ENCODE peak calls at places on chromosomes 16 and 17, in five cellular contexts. B is right lobe of liver; X is heart left ventricle; S is CD8-positive, alpha-beta memory T cell; H is OCI-LY7. U is an unnamed sample.

GRCh38 chr17:51909971-51910370 is 248.5 kb downstream of the CA10 start:
- DNase-seq in B (no peak), X (no peak), S (no peak), H (no peak), U (no peak)

GRCh38 chr17:41992576-41992975 is 24.7 kb downstream of the DNAJC7 start:
- DNase-seq in B (no peak), X (no peak), S (no peak), H (no peak), U (no peak)

GRCh38 chr17:28926786-28927185 is 23.9 kb upstream of the DHRS13 start:
- DNase-seq in B (no peak), X (no peak), S (no peak), H (no peak), U (no peak)

GRCh38 chr17:48961516-48962233 is 6.7 kb downstream of the GIP start:
- DNase-seq in B (no peak), X (no peak), S (no peak), H (no peak), U (no peak)

GRCh38 chr17:43010667-43011308 is 4.2 kb downstream of the IFI35 start:
- DNase-seq in B (no peak), X (no peak), S (no peak), H (no peak), U (no peak)

GRCh38 chr16:27754788-27755690 is 205.1 kb downstream of the KATNIP start:
- DNase-seq in B (no peak), X (no peak), S (no peak), H (no peak), U (no peak)

GRCh38 chr16:61098505-61098904 is 937.7 kb downstream of the CDH8 start:
- DNase-seq in B (no peak), X (no peak), S (no peak), H (no peak), U (no peak)

GRCh38 chr17:46976626-46977270 is 2.3 kb downstream of the RPRML start:
- DNase-seq in B (no peak), X (no peak), S (no peak), H (no peak), U (no peak)

GRCh38 chr17:15782809-15783208 is 50.7 kb downstream of the TBC1D26 start:
- DNase-seq in B (peak), X (peak), S (no peak), H (no peak), U (peak)

GRCh38 chr17:49715717-49716279 is 8.0 kb upstream of the SLC35B1 start:
- DNase-seq in B (no peak), X (no peak), S (peak), H (no peak), U (no peak)

GRCh38 chr17:14672830-14673229 is 371.9 kb downstream of the HS3ST3B1 start:
- DNase-seq in B (no peak), X (no peak), S (no peak), H (no peak), U (no peak)

GRCh38 chr17:58312021-58312630 is 16.5 kb downstream of the TSPOAP1 start:
- DNase-seq in B (no peak), X (no peak), S (no peak), H (no peak), U (no peak)

GRCh38 chr17:57949649-57950048 is 5.6 kb downstream of the CUEDC1 start:
- DNase-seq in B (no peak), X (no peak), S (no peak), H (no peak), U (peak)

GRCh38 chr17:3529817-3530741 is 27.5 kb downstream of the TRPV3 start:
- DNase-seq in B (no peak), X (peak), S (no peak), H (no peak), U (no peak)

GRCh38 chr17:3026856-3027751 is 36.3 kb downstream of the OR1D5 start:
- DNase-seq in B (no peak), X (no peak), S (no peak), H (no peak), U (no peak)

GRCh38 chr17:43536236-43537088 is 9.7 kb downstream of the ETV4 start:
- DNase-seq in B (no peak), X (no peak), S (no peak), H (peak), U (no peak)

GRCh38 chr16:86609115-86609514 is 30.8 kb downstream of the FOXL1 start:
- DNase-seq in B (no peak), X (no peak), S (no peak), H (no peak), U (no peak)

GRCh38 chr17:79362086-79362995 is 248.5 kb downstream of the RBFOX3 start:
- DNase-seq in B (no peak), X (no peak), S (no peak), H (no peak), U (no peak)

GRCh38 chr17:65742433-65743312 is 181.2 kb upstream of the AXIN2 start:
- DNase-seq in B (no peak), X (no peak), S (no peak), H (no peak), U (no peak)

GRCh38 chr17:63470116-63470515 is 6.7 kb upstream of the ACE start:
- DNase-seq in B (no peak), X (no peak), S (no peak), H (no peak), U (no peak)

GRCh38 chr16:7731121-7731520 is 398.5 kb downstream of the RBFOX1 start:
- DNase-seq in B (no peak), X (no peak), S (no peak), H (no peak), U (no peak)

GRCh38 chr17:143785-144281 is 6.5 kb downstream of the SCGB1C2 start:
- DNase-seq in B (peak), X (peak), S (peak), H (peak), U (peak)

GRCh38 chr17:34313164-34313563 is 6.1 kb upstream of the CCL8 start:
- DNase-seq in B (no peak), X (no peak), S (no peak), H (no peak), U (no peak)

GRCh38 chr17:21268596-21269188 is 15.5 kb upstream of the NATD1 start:
- DNase-seq in B (no peak), X (no peak), S (no peak), H (no peak), U (no peak)

GRCh38 chr17:66426397-66427033 is 124.1 kb downstream of the PRKCA start:
- DNase-seq in B (no peak), X (no peak), S (no peak), H (peak), U (no peak)

GRCh38 chr17:31068291-31068690 is 26.5 kb upstream of the NF1 start:
- DNase-seq in B (peak), X (peak), S (peak), H (peak), U (peak)

DNA sequence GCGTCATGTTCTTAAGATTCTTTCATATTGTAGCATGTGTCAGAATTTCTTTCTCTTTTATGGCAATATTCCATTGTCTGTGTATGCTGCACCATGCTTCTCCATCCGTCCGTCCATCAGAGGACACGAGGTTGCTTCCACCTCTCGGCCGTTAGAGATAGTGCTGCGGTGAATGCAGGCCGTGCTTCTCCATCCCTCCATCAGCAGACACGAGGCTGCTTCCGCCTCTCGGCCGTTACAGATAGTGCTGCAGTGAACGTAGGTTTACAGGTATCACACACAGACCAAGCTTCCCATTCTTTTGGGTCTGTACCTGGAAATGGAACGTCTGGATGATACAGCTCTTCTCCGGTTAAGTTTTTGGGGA is 113.5 kb downstream of the CMIP start:
- DNase-seq in B (no peak), X (no peak), S (no peak), H (no peak), U (no peak)
- H3K27ac ChIP-seq in B (no peak), X (no peak), S (no peak), H (no peak), U (no peak)

GRCh38 chr16:734981-735881 is 5.6 kb downstream of the CIAO3 start:
- DNase-seq in B (no peak), X (no peak), S (no peak), H (no peak), U (no peak)

GRCh38 chr16:734208-734980 is 6.4 kb downstream of the CIAO3 start:
- DNase-seq in B (no peak), X (no peak), S (no peak), H (no peak), U (no peak)

GRCh38 chr16:736936-737481 is 3.8 kb downstream of the CIAO3 start:
- DNase-seq in B (no peak), X (no peak), S (no peak), H (no peak), U (no peak)

GRCh38 chr16:733382-734207 is 6.7 kb downstream of the HAGHL start:
- DNase-seq in B (no peak), X (no peak), S (no peak), H (no peak), U (peak)

DNA sequence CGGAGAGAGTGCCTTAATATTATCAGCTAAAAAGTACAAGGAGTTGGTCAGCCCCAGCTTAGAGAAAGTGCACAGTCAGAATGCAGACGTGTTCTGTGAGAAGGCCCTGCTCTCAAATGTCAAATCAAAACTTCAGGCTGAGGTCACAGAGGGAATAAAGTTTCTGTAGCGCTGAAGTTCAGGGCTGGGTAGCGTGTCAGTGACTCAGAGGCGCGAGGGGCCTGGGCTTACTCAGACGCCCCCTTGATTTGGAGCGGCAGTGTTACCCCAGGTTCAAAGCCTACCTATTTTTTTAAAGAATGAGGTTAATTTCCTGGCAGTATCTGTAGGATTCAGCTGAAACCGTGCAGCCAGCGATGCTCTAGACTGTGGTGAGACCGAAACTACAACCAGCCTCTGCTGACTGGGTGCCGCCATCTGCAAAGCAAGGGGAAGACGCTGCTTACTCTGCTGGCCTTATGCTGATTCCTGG is 4.8 kb downstream of the CIAO3 start:
- DNase-seq in B (no peak), X (no peak), S (no peak), H (no peak), U (no peak)
- H3K27ac ChIP-seq in B (no peak), X (no peak), S (peak), H (peak), U (no peak)

GRCh38 chr16:89303604-89304003 is 86.1 kb downstream of the ZNF778 start:
- DNase-seq in B (no peak), X (no peak), S (no peak), H (no peak), U (no peak)
- H3K27ac ChIP-seq in B (no peak), X (no peak), S (no peak), H (no peak), U (no peak)

GRCh38 chr16:8900343-8900742 is 18.2 kb downstream of the LITAFD start:
- DNase-seq in B (no peak), X (no peak), S (no peak), H (no peak), U (no peak)
- H3K27ac ChIP-seq in B (no peak), X (no peak), S (no peak), H (no peak), U (no peak)

GRCh38 chr17:45311762-45312476 is 4.9 kb downstream of the MAP3K14 start:
- DNase-seq in B (peak), X (peak), S (peak), H (peak), U (peak)
- H3K27ac ChIP-seq in B (peak), X (peak), S (peak), H (peak), U (peak)

U was measured in adrenal gland.